ENCODE peak calls at places on chromosomes 16 and 17, in five cellular contexts. A, F, Y, B and M are unnamed samples.

GRCh38 chr16:67773569-67774456 is 32.5 kb downstream of the RANBP10 start:
- ATAC-seq in A (no peak), F (peak), Y (peak), B (no peak), M (no peak)

GRCh38 chr16:1048442-1049112 is 24.0 kb upstream of the SSTR5 start:
- ATAC-seq in A (peak), F (peak), Y (no peak), B (no peak), M (peak)

GRCh38 chr17:63082273-63082861 is 116.3 kb downstream of the TANC2 start:
- ATAC-seq in A (peak), F (no peak), Y (no peak), B (no peak), M (no peak)

GRCh38 chr17:18951941-18952842 is at the start of gene SLC5A10:
- ATAC-seq in A (peak), F (peak), Y (no peak), B (no peak), M (no peak)

GRCh38 chr16:65666132-65666869 is 544.4 kb upstream of the CDH11 start:
- ATAC-seq in A (no peak), F (peak), Y (no peak), B (no peak), M (no peak)

GRCh38 chr17:16342979-16343378 is 10.3 kb downstream of the CENPV start:
- ATAC-seq in A (no peak), F (peak), Y (no peak), B (no peak), M (no peak)

GRCh38 chr17:22266231-22266630 is 573.9 kb downstream of the KCNJ18 start:
- ATAC-seq in A (no peak), F (no peak), Y (no peak), B (no peak), M (no peak)

GRCh38 chr17:65143899-65144590 is 6.9 kb downstream of the RGS9 start:
- ATAC-seq in A (no peak), F (peak), Y (no peak), B (no peak), M (no peak)

GRCh38 chr16:85952197-85952596 is 53.2 kb downstream of the IRF8 start:
- ATAC-seq in A (no peak), F (no peak), Y (no peak), B (no peak), M (no peak)

GRCh38 chr17:21592774-21593173 is 99.5 kb upstream of the KCNJ18 start:
- ATAC-seq in A (no peak), F (no peak), Y (peak), B (no peak), M (no peak)

GRCh38 chr16:67312450-67313118 is 14.0 kb downstream of the KCTD19 start:
- ATAC-seq in A (no peak), F (peak), Y (no peak), B (no peak), M (no peak)

GRCh38 chr16:31476305-31477219 is 4.6 kb downstream of the TGFB1I1 start:
- ATAC-seq in A (no peak), F (peak), Y (peak), B (peak), M (no peak)

GRCh38 chr16:67953641-67954375 is 9.9 kb upstream of the LCAT start:
- ATAC-seq in A (no peak), F (no peak), Y (no peak), B (no peak), M (no peak)

GRCh38 chr17:76734080-76734840 is 2.9 kb downstream of the SRSF2 start:
- ATAC-seq in A (no peak), F (no peak), Y (no peak), B (no peak), M (no peak)

GRCh38 chr17:76735006-76735405 is 2.1 kb downstream of the SRSF2 start:
- ATAC-seq in A (no peak), F (no peak), Y (no peak), B (peak), M (no peak)

GRCh38 chr17:76735586-76736348 is 1.4 kb downstream of the SRSF2 start:
- ATAC-seq in A (no peak), F (no peak), Y (no peak), B (no peak), M (no peak)

GRCh38 chr17:76732734-76733617 is 4.2 kb downstream of the SRSF2 start:
- ATAC-seq in A (no peak), F (no peak), Y (no peak), B (no peak), M (no peak)

GRCh38 chr17:76733618-76733957 is 3.5 kb downstream of the SRSF2 start:
- ATAC-seq in A (no peak), F (no peak), Y (no peak), B (no peak), M (no peak)
- TF ChIP-seq POLR2A in A (no peak), F (peak), Y (no peak), B (no peak), M (no peak)

DNA sequence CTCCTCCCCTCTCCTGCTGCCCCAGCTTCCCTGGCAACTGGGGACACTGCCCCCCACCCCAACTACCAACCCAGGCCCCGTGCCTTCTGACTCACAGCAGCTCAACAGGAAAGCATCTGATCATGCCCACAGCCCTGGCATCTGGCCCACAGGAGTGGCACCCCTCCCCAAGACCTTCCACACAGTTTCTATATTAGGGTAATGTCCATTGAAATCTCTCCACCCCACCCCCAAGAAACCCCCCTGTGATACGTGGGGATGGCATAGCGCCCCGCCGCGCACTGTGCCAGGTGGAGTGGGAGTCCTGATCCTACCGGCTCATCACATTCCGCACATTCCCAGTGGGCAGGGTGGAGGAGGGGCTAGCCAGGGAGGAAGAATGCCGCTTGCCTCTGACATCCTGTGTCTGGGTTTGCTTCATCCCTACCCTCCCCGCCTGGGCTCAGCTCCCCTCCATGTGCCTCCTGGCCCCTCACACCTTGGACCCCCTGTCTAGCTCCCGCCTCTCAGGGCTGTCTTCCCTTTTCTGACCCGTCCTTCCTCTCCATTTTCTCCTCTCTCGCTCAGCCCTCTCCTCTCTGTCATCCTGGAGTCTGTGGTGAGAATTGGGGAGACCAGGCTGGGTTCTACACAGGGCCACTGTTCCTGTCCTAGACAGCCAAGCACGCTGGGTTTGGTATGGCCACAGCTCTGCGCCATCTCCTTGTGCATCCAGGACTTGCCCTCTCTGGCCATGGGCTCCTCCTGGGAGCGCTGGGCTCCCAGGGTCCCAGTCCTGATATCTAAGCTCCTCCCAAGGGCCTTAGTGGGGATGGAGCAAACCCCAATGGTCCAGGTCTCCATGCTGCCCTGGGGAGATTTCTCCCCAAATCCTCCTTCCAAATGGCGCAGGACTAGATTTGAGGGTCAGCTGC is 27.4 kb upstream of the ITGA3 start:
- ATAC-seq in A (peak), F (peak), Y (peak), B (no peak), M (no peak)
- TF ChIP-seq CTCF in A (no peak), F (no peak), Y (no peak), B (no peak), M (no peak)

GRCh38 chr17:3723556-3724372 is at the start of gene HASPIN:
- ATAC-seq in A (peak), F (peak), Y (peak), B (peak), M (peak)
- TF ChIP-seq EP300 in A (no peak), F (peak), Y (no peak), B (no peak), M (no peak)

DNA sequence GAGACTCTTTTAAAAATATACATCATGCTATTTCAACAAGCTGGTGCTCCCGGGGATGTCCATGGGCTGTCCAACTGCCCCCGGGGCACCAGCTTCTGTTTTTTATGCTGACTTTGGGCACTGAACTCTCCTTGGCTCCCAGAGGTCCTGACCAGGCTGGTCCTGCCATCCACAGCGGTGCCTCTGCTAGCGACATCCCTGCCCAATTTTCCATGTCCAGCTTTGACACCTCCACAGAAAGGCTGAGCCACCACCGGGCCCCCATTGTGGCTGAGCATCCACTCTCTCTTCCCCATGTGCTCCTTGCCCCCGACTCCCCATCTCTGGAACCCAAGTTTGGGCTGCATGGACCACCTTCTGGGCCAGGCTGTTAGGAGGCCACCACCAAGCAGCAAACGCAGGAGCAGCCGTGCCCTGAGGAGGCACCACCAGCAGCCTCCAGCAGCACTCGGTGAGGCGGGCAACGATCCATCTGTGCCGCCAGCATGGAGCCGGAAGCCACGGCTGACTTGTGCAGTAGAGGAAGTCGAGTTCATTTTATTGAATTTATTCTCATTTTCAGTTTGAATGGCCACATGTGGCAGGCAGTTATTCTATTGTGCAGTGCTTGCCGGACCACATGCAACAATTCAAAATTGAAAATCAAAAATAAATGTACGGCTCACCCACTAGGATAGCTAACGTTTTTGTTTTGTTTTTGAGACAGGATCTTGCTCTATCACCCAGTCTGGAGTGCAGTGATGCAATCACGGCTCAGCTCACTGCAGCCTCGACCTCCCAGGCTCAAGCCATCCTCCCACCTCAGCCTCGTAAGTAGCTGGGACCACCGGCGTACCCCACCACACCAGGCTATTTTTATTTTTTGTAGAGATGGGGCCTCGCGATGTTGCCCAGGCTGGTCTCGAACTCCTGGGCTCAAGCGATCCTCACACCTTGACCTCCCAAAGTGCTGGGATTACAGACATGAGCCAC is 2.8 kb upstream of the MEAK7 start:
- ATAC-seq in A (no peak), F (no peak), Y (no peak), B (peak), M (no peak)
- TF ChIP-seq POLR2A in A (no peak), F (no peak), Y (no peak), B (peak), M (no peak)

GRCh38 chr17:8986295-8986694 is 20.8 kb upstream of the PIK3R5 start:
- ATAC-seq in A (peak), F (no peak), Y (no peak), B (peak), M (no peak)
- TF ChIP-seq CTCF in A (peak), F (no peak), Y (no peak), B (no peak), M (no peak)

GRCh38 chr16:69726313-69727060 is at the start of gene NQO1:
- ATAC-seq in A (peak), F (peak), Y (peak), B (peak), M (peak)
- TF ChIP-seq EP300 in A (peak), F (peak), Y (no peak), B (no peak), M (no peak)

DNA sequence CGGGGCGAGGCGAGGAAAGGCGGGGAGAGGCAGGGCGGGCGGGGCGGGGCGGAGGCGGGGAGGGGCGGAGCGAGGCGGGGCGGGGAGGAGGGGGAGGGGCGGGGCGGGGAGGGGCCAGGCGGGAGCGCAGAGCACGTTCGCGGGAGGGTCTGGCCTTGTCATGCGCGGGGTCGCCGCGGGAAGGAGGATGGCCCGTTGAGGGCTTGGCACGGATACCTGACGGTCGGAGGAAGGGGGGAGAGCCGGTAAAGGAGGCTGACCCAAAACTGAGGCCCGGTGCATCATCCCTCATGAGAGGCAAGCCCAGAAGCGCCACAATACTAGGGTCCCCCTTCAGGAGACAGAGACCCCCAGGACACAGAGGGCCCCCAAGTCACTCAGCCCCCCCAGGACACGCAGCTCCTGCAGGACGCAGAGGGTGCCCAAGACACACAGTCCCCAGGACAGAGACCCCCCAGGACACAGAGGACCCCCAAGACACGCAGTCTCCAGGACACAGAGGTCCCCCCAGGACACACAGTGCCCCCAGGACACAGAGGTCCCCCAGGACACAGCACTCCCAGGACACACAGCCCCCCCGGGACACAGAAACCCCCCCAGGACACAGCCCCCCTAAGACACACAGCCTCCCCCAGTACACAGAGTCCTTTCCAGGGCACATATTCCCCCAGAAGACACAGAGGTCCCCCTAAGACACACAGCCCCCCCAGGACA is 674 bp upstream of the WDR45B start:
- ATAC-seq in A (peak), F (peak), Y (no peak), B (no peak), M (peak)
- TF ChIP-seq POLR2A in A (peak), F (peak), Y (no peak), B (no peak), M (no peak)